ENCODE peak calls at places on chromosome 5, in eight cellular contexts. One of them, this sample, is unnamed.

GRCh38 chr5:87268970-87269377 is 1.3 kb downstream of the RASA1 start:
- DNase-seq in glutamatergic neuron: no peak
- DNase-seq in RKO: peak
- DNase-seq in nephron progenitor cell: no peak
- DNase-seq in NCI-H82: no peak
- DNase-seq in choroid plexus epithelial cell: no peak
- DNase-seq in activated gamma-delta T cell treated with Interleukin-2 at 50 U/mL for 16 hours: no peak
- DNase-seq in WTC11: no peak
- DNase-seq in this sample: no peak

GRCh38 chr5:133327946-133328401 is 276.2 kb downstream of the HSPA4 start:
- DNase-seq in choroid plexus epithelial cell: no peak
- DNase-seq in activated gamma-delta T cell treated with Interleukin-2 at 50 U/mL for 16 hours: no peak
- DNase-seq in WTC11: peak
- DNase-seq in glutamatergic neuron: no peak
- DNase-seq in RKO: no peak
- DNase-seq in nephron progenitor cell: no peak
- DNase-seq in NCI-H82: no peak
- DNase-seq in this sample: no peak

GRCh38 chr5:39219433-39219832 is at the start of gene FYB1:
- DNase-seq in WTC11: no peak
- DNase-seq in glutamatergic neuron: no peak
- DNase-seq in RKO: no peak
- DNase-seq in activated gamma-delta T cell treated with Interleukin-2 at 50 U/mL for 16 hours: no peak
- DNase-seq in nephron progenitor cell: no peak
- DNase-seq in choroid plexus epithelial cell: no peak
- DNase-seq in NCI-H82: no peak
- DNase-seq in this sample: no peak

GRCh38 chr5:1468247-1468612 is 23.0 kb upstream of the SLC6A3 start:
- DNase-seq in NCI-H82: peak
- DNase-seq in nephron progenitor cell: peak
- DNase-seq in glutamatergic neuron: peak
- DNase-seq in WTC11: peak
- DNase-seq in RKO: no peak
- DNase-seq in activated gamma-delta T cell treated with Interleukin-2 at 50 U/mL for 16 hours: peak
- DNase-seq in choroid plexus epithelial cell: peak
- DNase-seq in this sample: no peak

GRCh38 chr5:150492621-150493020 is 15.3 kb upstream of the NDST1 start:
- DNase-seq in RKO: no peak
- DNase-seq in NCI-H82: no peak
- DNase-seq in nephron progenitor cell: no peak
- DNase-seq in glutamatergic neuron: no peak
- DNase-seq in WTC11: no peak
- DNase-seq in choroid plexus epithelial cell: peak
- DNase-seq in activated gamma-delta T cell treated with Interleukin-2 at 50 U/mL for 16 hours: no peak
- DNase-seq in this sample: peak

GRCh38 chr5:157038568-157039187 is 20.2 kb downstream of the HAVCR1 start:
- DNase-seq in WTC11: no peak
- DNase-seq in nephron progenitor cell: no peak
- DNase-seq in glutamatergic neuron: no peak
- DNase-seq in activated gamma-delta T cell treated with Interleukin-2 at 50 U/mL for 16 hours: no peak
- DNase-seq in choroid plexus epithelial cell: no peak
- DNase-seq in NCI-H82: no peak
- DNase-seq in RKO: no peak
- DNase-seq in this sample: no peak

GRCh38 chr5:39513236-39513635 is 88.5 kb upstream of the DAB2 start:
- DNase-seq in RKO: no peak
- DNase-seq in WTC11: no peak
- DNase-seq in activated gamma-delta T cell treated with Interleukin-2 at 50 U/mL for 16 hours: no peak
- DNase-seq in nephron progenitor cell: no peak
- DNase-seq in glutamatergic neuron: no peak
- DNase-seq in choroid plexus epithelial cell: no peak
- DNase-seq in NCI-H82: no peak
- DNase-seq in this sample: peak

GRCh38 chr5:181170996-181171395 is 23.6 kb downstream of the OR2V2 start:
- DNase-seq in WTC11: no peak
- DNase-seq in glutamatergic neuron: no peak
- DNase-seq in nephron progenitor cell: no peak
- DNase-seq in choroid plexus epithelial cell: no peak
- DNase-seq in activated gamma-delta T cell treated with Interleukin-2 at 50 U/mL for 16 hours: no peak
- DNase-seq in NCI-H82: no peak
- DNase-seq in RKO: no peak
- DNase-seq in this sample: no peak

GRCh38 chr5:163993126-163993525 is 487.7 kb downstream of the MAT2B start:
- DNase-seq in NCI-H82: no peak
- DNase-seq in choroid plexus epithelial cell: no peak
- DNase-seq in nephron progenitor cell: no peak
- DNase-seq in glutamatergic neuron: no peak
- DNase-seq in activated gamma-delta T cell treated with Interleukin-2 at 50 U/mL for 16 hours: no peak
- DNase-seq in WTC11: no peak
- DNase-seq in RKO: no peak
- DNase-seq in this sample: no peak

GRCh38 chr5:139386039-139386438 is 2.9 kb upstream of the SLC23A1 start:
- DNase-seq in activated gamma-delta T cell treated with Interleukin-2 at 50 U/mL for 16 hours: no peak
- DNase-seq in nephron progenitor cell: no peak
- DNase-seq in RKO: no peak
- DNase-seq in WTC11: no peak
- DNase-seq in choroid plexus epithelial cell: no peak
- DNase-seq in glutamatergic neuron: no peak
- DNase-seq in NCI-H82: no peak
- DNase-seq in this sample: no peak

GRCh38 chr5:23820764-23821471 is 313.5 kb downstream of the PRDM9 start:
- DNase-seq in choroid plexus epithelial cell: peak
- DNase-seq in glutamatergic neuron: no peak
- DNase-seq in activated gamma-delta T cell treated with Interleukin-2 at 50 U/mL for 16 hours: no peak
- DNase-seq in NCI-H82: peak
- DNase-seq in nephron progenitor cell: peak
- DNase-seq in WTC11: no peak
- DNase-seq in RKO: peak
- DNase-seq in this sample: peak

GRCh38 chr5:41284938-41285337 is 71.6 kb upstream of the C6 start:
- DNase-seq in nephron progenitor cell: no peak
- DNase-seq in RKO: no peak
- DNase-seq in WTC11: no peak
- DNase-seq in choroid plexus epithelial cell: no peak
- DNase-seq in NCI-H82: no peak
- DNase-seq in activated gamma-delta T cell treated with Interleukin-2 at 50 U/mL for 16 hours: no peak
- DNase-seq in glutamatergic neuron: no peak
- DNase-seq in this sample: no peak

GRCh38 chr5:126339215-126339805 is 83.9 kb upstream of the GRAMD2B start:
- DNase-seq in choroid plexus epithelial cell: peak
- DNase-seq in glutamatergic neuron: no peak
- DNase-seq in activated gamma-delta T cell treated with Interleukin-2 at 50 U/mL for 16 hours: peak
- DNase-seq in NCI-H82: peak
- DNase-seq in WTC11: peak
- DNase-seq in RKO: peak
- DNase-seq in nephron progenitor cell: peak
- DNase-seq in this sample: peak

GRCh38 chr5:6185574-6185973 is 192.8 kb downstream of the MED10 start:
- DNase-seq in nephron progenitor cell: no peak
- DNase-seq in activated gamma-delta T cell treated with Interleukin-2 at 50 U/mL for 16 hours: no peak
- DNase-seq in RKO: no peak
- DNase-seq in choroid plexus epithelial cell: no peak
- DNase-seq in WTC11: no peak
- DNase-seq in NCI-H82: no peak
- DNase-seq in glutamatergic neuron: no peak
- DNase-seq in this sample: no peak

GRCh38 chr5:150112211-150113046 is 26.1 kb upstream of the CSF1R start:
- DNase-seq in NCI-H82: peak
- DNase-seq in choroid plexus epithelial cell: peak
- DNase-seq in WTC11: no peak
- DNase-seq in nephron progenitor cell: no peak
- DNase-seq in activated gamma-delta T cell treated with Interleukin-2 at 50 U/mL for 16 hours: no peak
- DNase-seq in glutamatergic neuron: no peak
- DNase-seq in RKO: no peak
- DNase-seq in this sample: no peak

This sample was measured in A549.